ENCODE peak calls at places on chromosomes 11 and 22, in seven cellular contexts. E, D, N, H, S, Y and U are unnamed samples.

GRCh38 chr22:48757581-48757980 is 1070.1 kb downstream of the BRD1 start:
- DNase-seq in E (peak; percentile 13), D (no peak), N (peak; percentile 3), H (no peak), S (no peak), Y (no peak), U (peak; percentile 16)

GRCh38 chr22:36211237-36211881 is 9.8 kb upstream of the APOL4 start:
- DNase-seq in E (no peak), D (peak; percentile 71), N (no peak), H (no peak), S (no peak), Y (no peak), U (no peak)

GRCh38 chr11:2343502-2343901 is 33.6 kb upstream of the CD81 start:
- DNase-seq in E (no peak), D (no peak), N (no peak), H (no peak), S (no peak), Y (no peak), U (no peak)

GRCh38 chr11:131982154-131982553 is 611.7 kb downstream of the NTM start:
- DNase-seq in E (no peak), D (no peak), N (no peak), H (no peak), S (no peak), Y (no peak), U (no peak)

GRCh38 chr22:37566903-37567798 is 6.9 kb downstream of the CDC42EP1 start:
- DNase-seq in E (peak; percentile 96), D (peak; percentile 17), N (peak; percentile 88), H (peak; percentile 88), S (peak; percentile 94), Y (peak; percentile 93), U (peak; percentile 77)

GRCh38 chr11:34075178-34075820 is 23.8 kb downstream of the CAPRIN1 start:
- DNase-seq in E (no peak), D (no peak), N (no peak), H (no peak), S (no peak), Y (no peak), U (no peak)

GRCh38 chr11:47257518-47258316 is at the start of gene NR1H3:
- DNase-seq in E (peak; percentile 82), D (peak; percentile 51), N (peak; percentile 30), H (peak; percentile 84), S (no peak), Y (peak; percentile 66), U (peak; percentile 84)

GRCh38 chr11:45094958-45095690 is 51.3 kb upstream of the PRDM11 start:
- DNase-seq in E (peak; percentile 7), D (no peak), N (no peak), H (no peak), S (no peak), Y (no peak), U (peak; percentile 47)

GRCh38 chr11:33691051-33691864 is 9.4 kb downstream of the C11orf91 start:
- DNase-seq in E (peak; percentile 60), D (no peak), N (no peak), H (no peak), S (no peak), Y (no peak), U (no peak)

GRCh38 chr11:111632798-111633197 is 30.5 kb downstream of the SIK2 start:
- DNase-seq in E (no peak), D (no peak), N (no peak), H (no peak), S (no peak), Y (no peak), U (no peak)